ENCODE peak calls at places on chromosome 3, in ten cellular contexts. L is spleen, V is suprapubic skin, J is HepG2, P is esophagus muscularis mucosa, I is SK-N-MC, G is GM12891, O is HL-60, H is GM23338, Q is GM12878. R is an unnamed sample.

GRCh38 chr3:16789344-16790100 is 95.2 kb upstream of the PLCL2 start:
- DNase-seq in L (no peak), V (no peak), J (no peak), P (no peak), I (no peak), G (no peak), O (peak; percentile 32), H (peak; percentile 65), Q (no peak), R (no peak)

GRCh38 chr3:136819784-136820640 is 1.1 kb downstream of the SLC35G2 start:
- DNase-seq in L (peak; percentile 84), V (peak; percentile 79), J (peak; percentile 34), P (no peak), I (no peak), G (peak; percentile 33), O (peak; percentile 33), H (peak; percentile 88), Q (no peak), R (no peak)

GRCh38 chr3:13277860-13278531 is 142.1 kb downstream of the NUP210 start:
- DNase-seq in L (peak; percentile 53), V (no peak), J (no peak), P (no peak), I (no peak), G (no peak), O (no peak), H (no peak), Q (no peak), R (no peak)

GRCh38 chr3:114442251-114442650 is 148.4 kb downstream of the TIGIT start:
- DNase-seq in L (no peak), V (no peak), J (no peak), P (no peak), I (no peak), G (no peak), O (no peak), H (no peak), Q (no peak), R (no peak)

GRCh38 chr3:8800016-8800415 is 30.6 kb upstream of the OXTR start:
- DNase-seq in L (no peak), V (no peak), J (no peak), P (no peak), I (no peak), G (no peak), O (no peak), H (no peak), Q (no peak), R (no peak)

GRCh38 chr3:128143496-128143895 is 9.8 kb upstream of the EEFSEC start:
- DNase-seq in L (no peak), V (no peak), J (no peak), P (no peak), I (no peak), G (no peak), O (no peak), H (no peak), Q (no peak), R (no peak)

GRCh38 chr3:100072328-100073048 is 41.8 kb downstream of the FILIP1L start:
- DNase-seq in L (no peak), V (no peak), J (no peak), P (no peak), I (no peak), G (no peak), O (peak; percentile 90), H (no peak), Q (no peak), R (no peak)

GRCh38 chr3:37816271-37816670 is 45.4 kb upstream of the CTDSPL start:
- DNase-seq in L (no peak), V (no peak), J (no peak), P (no peak), I (no peak), G (no peak), O (no peak), H (no peak), Q (no peak), R (no peak)

GRCh38 chr3:126345641-126346460 is 11.4 kb downstream of the KLF15 start:
- DNase-seq in L (peak; percentile 66), V (peak; percentile 55), J (no peak), P (no peak), I (no peak), G (no peak), O (no peak), H (no peak), Q (no peak), R (no peak)

GRCh38 chr3:123071146-123071545 is 4.3 kb downstream of the PDIA5 start:
- DNase-seq in L (no peak), V (no peak), J (peak; percentile 23), P (no peak), I (no peak), G (no peak), O (peak; percentile 35), H (peak; percentile 75), Q (no peak), R (no peak)

GRCh38 chr3:178103140-178103539 is 433.1 kb upstream of the KCNMB2 start:
- DNase-seq in L (no peak), V (no peak), J (no peak), P (no peak), I (no peak), G (no peak), O (no peak), H (no peak), Q (no peak), R (no peak)
- TF ChIP-seq POLR2AphosphoS5 in L (no peak), V (no peak), J (no peak), P (no peak), I (no peak), G (no peak), O (no peak), H (no peak), Q (no peak), R (no peak)

GRCh38 chr3:112699436-112699978 is 58.6 kb upstream of the CCDC80 start:
- DNase-seq in L (no peak), V (no peak), J (no peak), P (no peak), I (no peak), G (no peak), O (no peak), H (peak; percentile 58), Q (no peak), R (no peak)
- TF ChIP-seq POLR2AphosphoS5 in L (no peak), V (no peak), J (no peak), P (no peak), I (no peak), G (no peak), O (no peak), H (no peak), Q (no peak), R (no peak)

DNA sequence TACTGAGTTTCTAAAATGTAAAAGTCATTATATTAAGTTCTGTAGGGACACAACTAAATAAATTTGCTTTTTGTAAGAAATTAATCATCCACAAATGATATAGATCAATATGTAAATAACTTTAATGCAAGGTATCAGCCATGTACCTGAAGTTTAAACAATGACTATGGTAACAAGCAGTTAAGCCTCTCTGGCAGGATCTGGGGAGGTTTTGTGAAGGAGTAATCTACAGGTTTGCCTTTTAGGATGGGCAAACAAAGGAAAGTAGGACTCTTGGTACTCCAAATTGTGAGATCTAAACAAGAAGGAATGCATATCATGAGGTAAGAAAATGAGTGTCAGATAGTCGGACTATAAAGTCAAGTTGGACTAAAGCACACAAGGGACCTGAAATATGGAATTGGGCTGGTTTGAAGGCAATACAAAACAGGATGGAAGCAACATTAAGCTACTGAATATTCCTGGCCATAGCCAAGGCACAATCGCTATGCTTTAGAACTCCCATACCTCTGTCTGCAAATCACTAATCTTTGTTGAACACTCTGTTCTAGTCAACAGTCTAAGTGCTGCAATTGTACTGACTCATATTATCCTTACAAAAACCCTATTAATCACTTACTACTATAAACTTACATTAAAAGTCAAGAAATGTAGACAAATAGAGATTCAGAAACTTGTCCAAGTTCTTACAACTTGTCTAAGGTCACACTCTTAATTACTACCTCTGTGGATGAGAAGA is 412.8 kb downstream of the DIPK2A start:
- DNase-seq in L (no peak), V (no peak), J (no peak), P (no peak), I (no peak), G (no peak), O (no peak), H (peak; percentile 4), Q (no peak), R (no peak)
- TF ChIP-seq POLR2AphosphoS5 in L (no peak), V (no peak), J (no peak), P (no peak), I (no peak), G (no peak), O (no peak), H (no peak), Q (no peak), R (no peak)

DNA sequence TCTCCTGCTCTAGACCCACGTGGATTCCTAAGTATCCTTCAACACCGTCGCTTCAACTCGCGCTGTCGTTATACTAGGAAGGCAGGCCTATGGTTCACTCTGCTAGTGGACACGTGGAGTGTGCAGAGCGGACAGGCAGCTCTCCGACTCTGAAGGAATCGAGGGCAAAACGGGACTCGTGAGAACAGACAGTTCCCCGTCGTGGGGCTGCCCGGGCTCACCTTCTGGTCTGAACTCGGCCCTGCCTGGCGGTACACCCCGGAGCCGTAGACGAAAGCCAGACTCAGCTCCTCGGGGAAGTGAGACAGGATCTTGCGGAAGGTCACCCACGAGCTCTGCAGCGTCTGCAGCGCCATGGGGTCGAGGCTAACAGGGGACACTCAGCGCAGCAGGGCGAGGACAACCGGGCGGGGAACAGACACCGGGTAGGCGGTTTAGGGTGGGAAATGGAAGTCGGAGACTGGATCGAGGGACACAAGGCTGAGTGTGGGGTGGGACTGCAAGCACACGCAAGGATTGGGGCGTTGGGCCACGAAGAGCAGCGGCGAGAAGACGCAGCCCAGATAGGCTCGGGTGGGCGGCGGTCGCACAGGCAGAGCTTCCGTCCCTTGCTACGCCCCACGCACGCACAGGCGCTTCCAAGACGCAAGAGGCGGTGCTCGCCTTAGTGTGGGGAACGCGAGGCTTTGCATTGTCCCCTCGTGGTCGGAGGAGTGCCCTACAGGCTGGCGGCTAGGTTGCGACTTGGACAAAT is at the start of gene TAMM41:
- DNase-seq in L (peak; percentile 98), V (peak; percentile 95), J (peak; percentile 78), P (peak; percentile 96), I (no peak), G (peak; percentile 78), O (peak; percentile 95), H (peak; percentile 89), Q (peak; percentile 66), R (peak; percentile 80)
- TF ChIP-seq POLR2AphosphoS5 in L (peak; percentile 96), V (peak; percentile 88), J (peak; percentile 91), P (peak; percentile 87), I (peak; percentile 94), G (peak; percentile 98), O (peak; percentile 95), H (peak; percentile 91), Q (peak; percentile 98), R (peak; percentile 68)